ENCODE peak calls at places on chromosomes 1 and 21, in six cellular contexts. H is IMR-90, E is transverse colon, N is colonic mucosa, V is ovary, U is keratinocyte. D is an unnamed sample.

GRCh38 chr1:210448293-210448892 is 119.7 kb downstream of the HHAT start:
- DNase-seq in H (peak; percentile 69), E (no peak), N (no peak), V (no peak), U (no peak), D (no peak)

GRCh38 chr1:206850401-206850800 is 15.0 kb upstream of the IL20 start:
- DNase-seq in H (no peak), E (no peak), N (no peak), V (no peak), U (no peak), D (no peak)

GRCh38 chr1:236175642-236176336 is 33.5 kb downstream of the GPR137B start:
- DNase-seq in H (no peak), E (no peak), N (no peak), V (no peak), U (no peak), D (no peak)

GRCh38 chr1:79043506-79043905 is 37.0 kb upstream of the ADGRL4 start:
- DNase-seq in H (peak; percentile 55), E (no peak), N (no peak), V (no peak), U (no peak), D (no peak)

GRCh38 chr1:40876891-40877290 is 14.7 kb upstream of the CITED4 start:
- DNase-seq in H (peak; percentile 28), E (no peak), N (no peak), V (no peak), U (no peak), D (no peak)

GRCh38 chr1:108016451-108016920 is 51.5 kb upstream of the VAV3 start:
- DNase-seq in H (no peak), E (no peak), N (no peak), V (no peak), U (peak; percentile 79), D (no peak)

GRCh38 chr1:109933856-109934711 is 23.4 kb downstream of the CSF1 start:
- DNase-seq in H (peak; percentile 96), E (no peak), N (peak; percentile 48), V (no peak), U (no peak), D (no peak)

GRCh38 chr21:37224861-37225260 is 42.3 kb downstream of the VPS26C start:
- DNase-seq in H (no peak), E (no peak), N (no peak), V (no peak), U (no peak), D (no peak)

GRCh38 chr1:236913371-236914037 is 90.7 kb downstream of the MT1HL1 start:
- DNase-seq in H (peak; percentile 44), E (no peak), N (no peak), V (no peak), U (peak; percentile 19), D (no peak)

GRCh38 chr21:42373181-42373907 is 7.0 kb upstream of the TFF1 start:
- DNase-seq in H (no peak), E (no peak), N (no peak), V (no peak), U (no peak), D (peak; percentile 63)

GRCh38 chr1:160208179-160209040 is 3.2 kb downstream of the PEA15 start:
- DNase-seq in H (no peak), E (no peak), N (no peak), V (no peak), U (no peak), D (no peak)

GRCh38 chr1:212667223-212668139 is 32.2 kb downstream of the BATF3 start:
- DNase-seq in H (peak; percentile 97), E (peak; percentile 41), N (no peak), V (no peak), U (no peak), D (peak; percentile 55)

GRCh38 chr1:237199026-237199425 is 157.0 kb downstream of the RYR2 start:
- DNase-seq in H (no peak), E (no peak), N (no peak), V (no peak), U (no peak), D (no peak)

GRCh38 chr1:34292472-34292871 is 115.8 kb downstream of the C1orf94 start:
- DNase-seq in H (no peak), E (no peak), N (no peak), V (no peak), U (no peak), D (no peak)

GRCh38 chr1:47784294-47784650 is 212.9 kb downstream of the TRABD2B start:
- DNase-seq in H (no peak), E (no peak), N (no peak), V (no peak), U (no peak), D (peak; percentile 38)

GRCh38 chr1:25683177-25683576 is 66.6 kb downstream of the MAN1C1 start:
- DNase-seq in H (no peak), E (no peak), N (no peak), V (no peak), U (no peak), D (no peak)

GRCh38 chr1:167103236-167103894 is 9.5 kb downstream of the STYXL2 start:
- DNase-seq in H (no peak), E (no peak), N (no peak), V (no peak), U (no peak), D (no peak)

GRCh38 chr1:34268311-34269042 is 91.8 kb downstream of the C1orf94 start:
- DNase-seq in H (peak; percentile 4), E (no peak), N (no peak), V (no peak), U (peak; percentile 91), D (no peak)

GRCh38 chr1:45306319-45306718 is 20.4 kb upstream of the HPDL start:
- DNase-seq in H (peak; percentile 60), E (no peak), N (no peak), V (no peak), U (no peak), D (no peak)

GRCh38 chr1:38292969-38293368 is 246.4 kb upstream of the POU3F1 start:
- DNase-seq in H (no peak), E (no peak), N (no peak), V (no peak), U (no peak), D (no peak)

GRCh38 chr1:93817819-93818569 is 61.0 kb downstream of the DNTTIP2 start:
- DNase-seq in H (no peak), E (no peak), N (no peak), V (no peak), U (peak; percentile 63), D (peak; percentile 70)

GRCh38 chr1:204645666-204646065 is 39.9 kb downstream of the LRRN2 start:
- DNase-seq in H (no peak), E (no peak), N (no peak), V (no peak), U (no peak), D (no peak)

GRCh38 chr1:6667139-6667538 is 34.5 kb downstream of the DNAJC11 start:
- DNase-seq in H (peak; percentile 35), E (no peak), N (no peak), V (no peak), U (no peak), D (no peak)

GRCh38 chr21:46109251-46110221 is 11.6 kb downstream of the COL6A2 start:
- DNase-seq in H (no peak), E (no peak), N (peak; percentile 15), V (peak; percentile 23), U (no peak), D (peak; percentile 25)

GRCh38 chr1:86378813-86379212 is 17.3 kb downstream of the ODF2L start:
- DNase-seq in H (no peak), E (no peak), N (no peak), V (no peak), U (no peak), D (no peak)

GRCh38 chr1:197770243-197770642 is 5.0 kb downstream of the DENND1B start:
- DNase-seq in H (no peak), E (no peak), N (no peak), V (no peak), U (no peak), D (no peak)
- H3K4me1 ChIP-seq in H (no peaks in the 10 kb centered on the region), E (peaks cover 37% of the 10 kb centered on the region), N (no peaks in the 10 kb centered on the region), V (peaks cover 3% of the 10 kb centered on the region), U (peaks cover 8% of the 10 kb centered on the region), D (peaks cover 50% of the 10 kb centered on the region)

DNA sequence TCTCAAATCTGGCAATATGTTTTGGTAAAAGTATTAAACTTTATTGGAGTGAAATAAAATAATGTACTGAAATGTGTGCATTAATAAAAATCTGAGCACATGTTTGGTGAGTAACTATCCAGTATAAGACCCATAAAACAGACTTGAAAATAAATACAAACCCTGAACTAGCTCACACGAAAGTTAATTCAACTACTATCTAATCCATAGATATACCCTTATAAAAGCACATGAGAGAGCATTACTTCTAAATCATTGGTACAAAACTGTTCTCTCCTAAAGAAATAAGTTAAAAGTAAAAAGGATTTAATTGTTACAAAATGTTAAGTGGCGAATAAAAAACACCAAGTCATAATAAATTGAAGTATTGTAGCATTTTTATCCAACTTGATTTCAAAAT is 295.6 kb downstream of the PTPRC start:
- DNase-seq in H (no peak), E (no peak), N (no peak), V (no peak), U (no peak), D (no peak)
- H3K4me1 ChIP-seq in H (peaks cover 5% of the 10 kb centered on the region), E (peaks cover 13% of the 10 kb centered on the region), N (no peaks in the 10 kb centered on the region), V (peaks cover 1% of the 10 kb centered on the region), U (peaks cover 25% of the 10 kb centered on the region), D (peaks cover 61% of the 10 kb centered on the region)

GRCh38 chr1:19616489-19616888 is 27.6 kb upstream of the NBL1 start:
- DNase-seq in H (peak; percentile 69), E (no peak), N (no peak), V (no peak), U (no peak), D (no peak)

GRCh38 chr1:19613075-19613748 is 30.9 kb upstream of the NBL1 start:
- DNase-seq in H (no peak), E (peak; percentile 54), N (peak; percentile 68), V (no peak), U (no peak), D (no peak)

GRCh38 chr1:19610282-19610978 is 33.7 kb upstream of the NBL1 start:
- DNase-seq in H (peak; percentile 58), E (no peak), N (no peak), V (no peak), U (no peak), D (no peak)

GRCh38 chr1:19615438-19615837 is 28.7 kb upstream of the NBL1 start:
- DNase-seq in H (no peak), E (no peak), N (no peak), V (no peak), U (no peak), D (no peak)

GRCh38 chr1:19612516-19612915 is 31.6 kb upstream of the NBL1 start:
- DNase-seq in H (no peak), E (peak; percentile 36), N (peak; percentile 48), V (no peak), U (no peak), D (no peak)
- H3K4me1 ChIP-seq in H (peaks cover 10% of the 10 kb centered on the region), E (peaks cover 64% of the 10 kb centered on the region), N (peaks cover 10% of the 10 kb centered on the region), V (peaks cover 11% of the 10 kb centered on the region), U (peaks cover 22% of the 10 kb centered on the region), D (peaks cover 14% of the 10 kb centered on the region)

DNA sequence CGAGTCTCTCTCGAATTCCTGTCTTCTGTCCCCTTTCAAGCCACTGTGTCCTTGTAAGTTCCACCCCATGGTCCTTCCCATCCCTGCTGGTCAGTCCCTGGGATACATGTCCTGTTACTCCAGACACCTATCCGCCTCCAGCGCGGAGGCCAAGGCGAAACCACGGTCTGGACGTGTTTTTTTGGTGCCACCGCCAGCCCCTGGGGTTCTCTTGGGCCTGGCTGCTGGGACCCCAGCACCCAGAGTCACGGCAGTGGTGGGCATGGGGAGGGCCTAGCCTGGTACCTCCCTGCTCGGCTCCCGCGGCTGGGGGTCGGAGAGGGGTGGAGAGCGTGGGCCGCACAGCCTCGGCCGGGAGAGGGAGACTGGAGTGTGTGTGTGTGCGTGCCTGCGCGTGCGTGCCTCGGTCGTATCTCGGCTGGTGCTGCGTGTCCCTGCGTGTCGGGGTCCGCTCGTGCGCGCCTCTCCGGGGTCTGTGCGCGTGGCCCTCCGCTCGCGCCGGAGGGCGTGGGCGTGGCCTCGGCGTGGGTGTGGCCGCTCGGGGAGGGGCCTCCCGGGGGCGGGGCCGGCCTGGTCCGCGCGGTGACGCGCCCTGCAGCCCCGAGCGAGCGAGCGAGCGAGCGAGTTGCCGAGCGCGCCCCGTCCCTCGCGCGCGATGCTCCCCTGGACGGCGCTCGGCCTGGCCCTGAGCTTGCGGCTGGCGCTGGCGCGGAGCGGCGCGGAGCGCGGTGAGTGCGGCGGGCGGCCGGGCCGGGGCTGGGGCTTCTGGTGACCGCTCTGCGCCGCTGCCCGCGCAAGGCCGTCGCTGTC is at the start of gene VWA1:
- DNase-seq in H (peak; percentile 58), E (peak; percentile 84), N (peak; percentile 85), V (peak; percentile 88), U (peak; percentile 26), D (peak; percentile 91)
- H3K4me1 ChIP-seq in H (peaks cover 21% of the 10 kb centered on the region), E (peaks cover 80% of the 10 kb centered on the region), N (peaks cover 40% of the 10 kb centered on the region), V (peaks cover 46% of the 10 kb centered on the region), U (peaks cover 27% of the 10 kb centered on the region), D (peaks cover 78% of the 10 kb centered on the region)